ENCODE peak calls at places on chromosomes 4 and X, in four cellular contexts. Q is ascending aorta, J is GM23248, H is cardiac muscle cell. B is an unnamed sample.
A peak's percentile ranks its signal among the peaks of the same experiment; 100 is the strongest.

GRCh38 chrX:85561216-85561615 is 181.8 kb upstream of the POF1B start:
- DNase-seq in Q (no peak), J (no peak), H (no peak), B (no peak)

GRCh38 chr4:3303840-3304715 is 11.3 kb downstream of the RGS12 start:
- DNase-seq in Q (no peak), J (no peak), H (no peak), B (no peak)

GRCh38 chrX:22589845-22590244 is 317.1 kb downstream of the CBLL2 start:
- DNase-seq in Q (no peak), J (no peak), H (no peak), B (no peak)

GRCh38 chrX:68789966-68790365 is 38.9 kb upstream of the EFNB1 start:
- DNase-seq in Q (no peak), J (no peak), H (no peak), B (no peak)

GRCh38 chrX:48890934-48891401 is 6.6 kb downstream of the TIMM17B start:
- DNase-seq in Q (no peak), J (peak; percentile 15), H (peak; percentile 58), B (no peak)

GRCh38 chrX:19954707-19955106 is 36.2 kb downstream of the BCLAF3 start:
- DNase-seq in Q (no peak), J (peak; percentile 39), H (no peak), B (no peak)

GRCh38 chrX:131977619-131978018 is 45.5 kb upstream of the STK26 start:
- DNase-seq in Q (no peak), J (peak; percentile 6), H (no peak), B (no peak)

GRCh38 chr4:76703123-76703490 is 194.8 kb downstream of the SOWAHB start:
- DNase-seq in Q (no peak), J (peak; percentile 69), H (no peak), B (peak; percentile 16)

GRCh38 chr4:52750819-52751348 is 341 bp downstream of the ERVMER34-1 start:
- DNase-seq in Q (no peak), J (peak; percentile 44), H (no peak), B (no peak)

GRCh38 chr4:167100120-167100519 is 134.2 kb downstream of the SPOCK3 start:
- DNase-seq in Q (no peak), J (peak; percentile 17), H (peak; percentile 35), B (peak; percentile 76)

GRCh38 chr4:42401171-42401570 is 3.9 kb downstream of the SHISA3 start:
- DNase-seq in Q (no peak), J (no peak), H (no peak), B (no peak)

GRCh38 chr4:123020285-123020684 is 97.9 kb upstream of the NUDT6 start:
- DNase-seq in Q (no peak), J (no peak), H (no peak), B (no peak)

DNA sequence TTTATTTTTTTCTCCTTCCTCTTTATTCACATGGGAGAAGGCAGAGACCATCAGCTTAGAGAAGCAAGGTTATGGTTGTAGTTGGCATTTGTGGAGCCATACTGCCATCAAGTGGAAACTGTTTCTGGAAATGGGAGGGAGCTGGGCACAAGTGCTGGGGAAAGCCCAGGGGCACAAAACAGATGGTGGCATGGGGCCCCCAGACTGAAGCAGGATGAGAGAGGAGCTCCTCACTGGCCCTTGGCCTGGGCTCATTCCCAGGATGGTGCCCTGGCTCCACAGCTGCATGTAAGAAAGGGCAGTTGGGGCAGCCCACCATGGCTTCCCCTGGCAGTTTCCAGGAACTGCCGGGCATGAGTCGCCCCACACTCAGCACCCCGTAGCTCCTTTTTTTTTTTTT is 59.2 kb downstream of the NBDY start:
- DNase-seq in Q (no peak), J (no peak), H (no peak), B (no peak)
- H3K27ac ChIP-seq in Q (no peak overlapping the region), J (no peak overlapping the region), H (no peak overlapping the region), B (no peak overlapping the region)

DNA sequence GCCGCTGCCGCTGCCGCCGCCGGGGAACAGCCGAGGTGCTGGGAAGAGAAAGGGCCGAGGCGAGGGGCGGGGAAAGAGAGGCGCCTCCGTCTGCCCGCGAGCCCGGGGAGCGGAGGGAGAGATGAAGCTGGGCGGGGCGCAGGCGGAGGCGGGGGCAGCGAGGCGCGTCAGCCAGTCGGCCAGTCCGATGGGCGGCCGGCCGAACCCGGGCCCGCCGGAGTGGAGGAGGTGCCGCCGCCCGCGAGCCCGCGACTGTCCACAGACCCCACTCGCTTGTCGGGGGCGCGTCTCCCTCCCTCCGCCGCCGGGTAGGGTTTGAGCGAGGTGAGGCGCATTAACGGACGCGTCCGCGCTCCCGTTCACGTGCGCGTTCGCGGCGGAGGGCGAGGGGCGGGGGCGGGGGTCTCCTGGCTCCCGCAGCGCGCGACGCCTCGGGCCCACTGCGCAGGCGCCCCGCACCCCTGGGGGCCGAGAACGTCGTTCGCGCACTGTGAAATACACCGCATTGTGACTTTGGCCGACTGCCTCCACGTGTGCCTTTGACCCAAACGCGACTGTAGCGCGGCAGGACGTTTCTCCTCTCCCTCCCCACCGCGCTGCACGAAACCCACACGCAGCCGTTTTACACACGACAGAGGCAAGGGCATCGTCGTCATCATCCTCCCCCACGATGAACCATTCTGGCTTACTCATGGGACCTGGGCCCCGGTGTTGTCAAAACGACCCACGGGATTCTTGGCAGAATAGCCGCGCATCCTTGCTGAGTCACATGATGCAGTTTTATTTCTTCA is at the start of gene NUDT11:
- DNase-seq in Q (no peak), J (peak; percentile 88), H (peak; percentile 86), B (no peak)
- H3K27ac ChIP-seq in Q (no peak within 1 kb of the TSS), J (peak within 1 kb of the TSS; percentile 41), H (peak within 1 kb of the TSS; percentile 23), B (no peak within 1 kb of the TSS)

GRCh38 chr4:8864912-8865680 is 6.5 kb downstream of the HMX1 start:
- DNase-seq in Q (no peak), J (no peak), H (no peak), B (no peak)
- H3K27ac ChIP-seq in Q (no peak overlapping the region), J (no peak overlapping the region), H (no peak overlapping the region), B (no peak overlapping the region)

GRCh38 chr4:139219450-139220055 is 42.5 kb upstream of the ELF2 start:
- DNase-seq in Q (no peak), J (no peak), H (no peak), B (no peak)
- H3K27ac ChIP-seq in Q (no peak overlapping the region), J (no peak overlapping the region), H (no peak overlapping the region), B (no peak overlapping the region)

GRCh38 chr4:103498161-103499070 is 221.4 kb downstream of the TACR3 start:
- DNase-seq in Q (no peak), J (peak; percentile 74), H (no peak), B (no peak)
- H3K27ac ChIP-seq in Q (no peak overlapping the region), J (peak overlapping the region; percentile 58), H (no peak overlapping the region), B (no peak overlapping the region)

GRCh38 chr4:40185830-40186664 is 10.8 kb upstream of the RHOH start:
- DNase-seq in Q (no peak), J (peak; percentile 59), H (no peak), B (no peak)
- H3K27ac ChIP-seq in Q (no peak overlapping the region), J (peak overlapping the region; percentile 56), H (no peak overlapping the region), B (peak overlapping the region; percentile 98)

GRCh38 chrX:70332600-70332999 is 42.7 kb downstream of the KIF4A start:
- DNase-seq in Q (no peak), J (no peak), H (no peak), B (no peak)

GRCh38 chrX:70336767-70337166 is 46.9 kb downstream of the KIF4A start:
- DNase-seq in Q (no peak), J (no peak), H (no peak), B (no peak)

GRCh38 chrX:70338290-70338689 is 48.4 kb downstream of the KIF4A start:
- DNase-seq in Q (no peak), J (no peak), H (no peak), B (no peak)
- H3K27ac ChIP-seq in Q (no peak overlapping the region), J (no peak overlapping the region), H (no peak overlapping the region), B (no peak overlapping the region)

GRCh38 chr4:168871686-168872085 is 138.4 kb downstream of the CBR4 start:
- DNase-seq in Q (no peak), J (peak; percentile 41), H (no peak), B (no peak)

GRCh38 chr4:168867128-168867527 is 142.9 kb downstream of the CBR4 start:
- DNase-seq in Q (no peak), J (peak; percentile 36), H (no peak), B (no peak)

GRCh38 chr4:168868044-168868855 is 141.8 kb downstream of the CBR4 start:
- DNase-seq in Q (no peak), J (peak; percentile 86), H (no peak), B (peak; percentile 55)

GRCh38 chr4:168866635-168867034 is 143.4 kb downstream of the CBR4 start:
- DNase-seq in Q (no peak), J (no peak), H (no peak), B (no peak)

DNA sequence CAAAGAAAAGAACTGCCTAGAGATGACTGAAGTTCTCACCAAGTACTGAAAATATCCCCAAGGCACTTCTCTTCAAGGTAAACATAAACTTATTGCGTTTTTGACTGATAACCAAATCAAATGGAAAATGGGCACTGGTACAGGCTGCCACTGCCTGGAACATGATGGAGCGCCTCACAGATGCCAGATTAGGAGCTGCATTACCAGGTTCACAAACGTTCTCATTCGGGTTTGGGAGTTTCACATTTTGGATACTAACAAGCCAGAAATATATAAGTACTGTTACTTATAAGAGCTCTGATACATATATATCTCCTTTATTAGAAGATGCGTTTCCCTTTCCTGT is 141.2 kb downstream of the CBR4 start:
- DNase-seq in Q (no peak), J (no peak), H (no peak), B (no peak)
- H3K27ac ChIP-seq in Q (peak overlapping the region; percentile 79), J (peak overlapping the region; percentile 75), H (peak overlapping the region; percentile 61), B (peak overlapping the region; percentile 81)

GRCh38 chrX:100647739-100648138 is 3.7 kb downstream of the SRPX2 start:
- DNase-seq in Q (no peak), J (peak; percentile 20), H (no peak), B (no peak)

GRCh38 chrX:100647095-100647494 is 3.1 kb downstream of the SRPX2 start:
- DNase-seq in Q (no peak), J (peak; percentile 48), H (no peak), B (no peak)

GRCh38 chrX:100649550-100650356 is 5.8 kb downstream of the SRPX2 start:
- DNase-seq in Q (no peak), J (peak; percentile 90), H (peak; percentile 29), B (no peak)

GRCh38 chrX:100650841-100651240 is 6.8 kb downstream of the SRPX2 start:
- DNase-seq in Q (no peak), J (no peak), H (no peak), B (no peak)

DNA sequence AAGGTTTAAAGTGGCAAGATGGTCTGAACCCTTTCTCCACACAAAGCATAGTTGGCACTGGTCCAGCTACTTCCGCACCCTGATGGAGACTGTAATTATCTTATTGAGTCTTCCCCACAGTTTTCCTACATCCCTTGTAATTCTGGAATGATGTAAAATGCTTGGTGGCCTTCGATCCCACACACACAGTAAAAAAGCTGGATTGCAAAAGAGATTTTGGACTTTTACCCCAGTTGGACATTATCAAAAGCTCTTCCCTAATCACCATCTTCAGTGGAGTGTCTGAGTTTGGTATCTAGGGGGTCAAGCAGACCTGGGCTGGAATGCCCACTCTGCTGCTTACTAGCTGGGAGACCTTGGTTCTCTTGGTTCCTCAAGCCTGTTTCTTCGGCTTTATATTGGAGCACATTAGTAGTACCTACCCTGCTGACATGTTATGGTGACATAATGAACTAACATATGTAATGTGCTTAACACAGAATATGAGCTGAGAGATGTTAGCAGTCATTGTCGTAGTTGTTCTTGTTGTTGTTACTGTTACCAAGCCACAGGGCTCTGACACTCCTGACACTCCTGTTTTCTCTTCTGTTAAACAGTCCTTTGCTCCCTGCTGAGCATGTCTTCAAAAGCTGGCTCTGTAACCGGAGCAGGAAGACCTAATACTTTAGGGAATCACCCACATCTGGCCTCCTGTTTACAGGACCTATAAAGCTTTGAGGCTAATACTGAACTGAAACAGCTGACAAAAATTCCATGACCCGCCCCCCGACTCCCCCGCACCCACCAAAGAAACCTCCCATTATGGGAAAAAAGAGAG is 4.8 kb downstream of the SRPX2 start:
- DNase-seq in Q (no peak), J (peak; percentile 79), H (no peak), B (no peak)
- H3K27ac ChIP-seq in Q (peak overlapping the region; percentile 77), J (peak overlapping the region; percentile 100), H (no peak overlapping the region), B (peak overlapping the region; percentile 72)

GRCh38 chr4:148434075-148434773 is 8.0 kb downstream of the NR3C2 start:
- DNase-seq in Q (no peak), J (no peak), H (no peak), B (no peak)
- H3K27ac ChIP-seq in Q (no peak overlapping the region), J (no peak overlapping the region), H (no peak overlapping the region), B (no peak overlapping the region)